ENCODE peak calls at places on chromosome 1, in nine cellular contexts. J is heart left ventricle; S is A549; T is SJSA1; W is naive thymus-derived CD4-positive, alpha-beta T cell; A is K562; E is lower lobe of right lung; H is AG04450; I is osteoblast. X is an unnamed sample.

GRCh38 chr1:3888301-3888700 is 11.8 kb downstream of the C1orf174 start:
- DNase-seq in J (no peak), S (no peak), T (no peak), W (no peak), A (no peak), E (peak), H (no peak), I (no peak), X (no peak)

GRCh38 chr1:47953661-47954060 is 43.5 kb downstream of the TRABD2B start:
- DNase-seq in J (no peak), S (no peak), T (no peak), W (no peak), A (no peak), E (no peak), H (no peak), I (no peak), X (no peak)

GRCh38 chr1:237042467-237042891 is 495 bp downstream of the RYR2 start:
- DNase-seq in J (no peak), S (no peak), T (no peak), W (no peak), A (no peak), E (no peak), H (no peak), I (no peak), X (no peak)

GRCh38 chr1:222931018-222931417 is 116.2 kb downstream of the DISP1 start:
- DNase-seq in J (no peak), S (no peak), T (no peak), W (no peak), A (no peak), E (no peak), H (no peak), I (no peak), X (no peak)

GRCh38 chr1:234975122-234975940 is 153.3 kb downstream of the TOMM20 start:
- DNase-seq in J (no peak), S (peak), T (peak), W (no peak), A (peak), E (no peak), H (no peak), I (peak), X (no peak)

GRCh38 chr1:38256072-38256471 is 209.5 kb upstream of the POU3F1 start:
- DNase-seq in J (no peak), S (no peak), T (no peak), W (no peak), A (no peak), E (no peak), H (no peak), I (no peak), X (no peak)

GRCh38 chr1:157307491-157307890 is 169.3 kb upstream of the ETV3 start:
- DNase-seq in J (no peak), S (no peak), T (no peak), W (no peak), A (no peak), E (no peak), H (no peak), I (no peak), X (no peak)

GRCh38 chr1:26853600-26853999 is 9.3 kb upstream of the SFN start:
- DNase-seq in J (no peak), S (no peak), T (no peak), W (no peak), A (no peak), E (no peak), H (no peak), I (no peak), X (no peak)

GRCh38 chr1:24318238-24318987 is 744 bp upstream of the GRHL3 start:
- DNase-seq in J (no peak), S (no peak), T (no peak), W (no peak), A (no peak), E (no peak), H (peak), I (peak), X (no peak)

GRCh38 chr1:198679535-198680173 is 40.8 kb downstream of the PTPRC start:
- DNase-seq in J (no peak), S (no peak), T (no peak), W (no peak), A (no peak), E (peak), H (no peak), I (no peak), X (no peak)

DNA sequence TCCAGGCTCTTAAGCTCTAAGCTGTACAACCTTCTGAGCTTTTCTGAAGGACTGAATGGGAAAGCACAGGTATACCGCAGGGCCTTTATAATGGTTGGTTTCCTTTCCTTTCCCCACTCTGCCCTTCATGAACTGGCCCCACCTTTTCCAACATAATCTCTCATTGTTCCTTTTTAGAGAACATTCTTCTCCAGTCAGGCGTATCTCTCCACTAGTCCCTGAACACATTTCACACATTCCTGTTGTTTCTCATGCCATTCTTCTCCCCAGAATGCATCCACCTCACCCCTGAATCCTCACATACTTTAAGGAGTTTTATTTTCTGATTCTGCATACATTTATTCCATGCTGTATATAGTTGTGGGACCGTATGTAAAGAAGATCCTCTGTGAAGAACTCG is 41.3 kb downstream of the PGM1 start:
- DNase-seq in J (no peak), S (no peak), T (no peak), W (no peak), A (no peak), E (no peak), H (no peak), I (no peak), X (no peak)
- H3K27ac ChIP-seq in J (no peak), S (no peak), T (no peak), W (no peak), A (no peak), E (no peak), H (no peak), I (no peak), X (no peak)

DNA sequence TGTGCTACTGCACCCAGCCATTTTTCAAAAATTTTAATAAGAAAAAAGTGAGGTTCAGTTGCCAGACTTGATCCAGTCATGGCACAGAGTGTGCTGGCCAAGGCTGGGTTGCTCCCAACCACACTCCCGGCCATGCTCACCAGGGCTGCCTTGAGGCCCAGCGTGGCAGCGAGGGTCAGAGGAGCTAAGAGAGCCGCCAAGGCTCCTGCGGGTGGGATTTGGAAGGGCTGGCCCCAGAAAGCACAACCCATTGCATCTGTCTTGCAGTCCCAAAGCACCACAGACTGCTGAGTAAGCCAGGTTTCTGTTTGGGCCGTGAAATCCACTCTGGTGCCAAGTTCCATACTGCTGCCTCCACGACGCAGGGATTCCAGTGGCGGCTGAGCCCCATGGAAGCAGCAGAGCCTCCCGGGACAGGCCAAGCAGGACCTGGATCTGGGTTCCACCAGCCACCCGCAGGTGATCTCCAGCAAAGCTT is 22.6 kb downstream of the ZBTB17 start:
- DNase-seq in J (no peak), S (no peak), T (no peak), W (no peak), A (no peak), E (no peak), H (no peak), I (peak), X (no peak)
- H3K27ac ChIP-seq in J (peak), S (peak), T (peak), W (no peak), A (peak), E (peak), H (peak), I (peak), X (peak)

GRCh38 chr1:225613006-225613405 is 39.9 kb downstream of the ENAH start:
- DNase-seq in J (no peak), S (no peak), T (no peak), W (no peak), A (no peak), E (no peak), H (no peak), I (no peak), X (no peak)
- H3K27ac ChIP-seq in J (peak), S (peak), T (no peak), W (no peak), A (no peak), E (no peak), H (no peak), I (peak), X (no peak)

GRCh38 chr1:214174508-214175199 is 106.3 kb upstream of the SMYD2 start:
- DNase-seq in J (no peak), S (no peak), T (no peak), W (no peak), A (no peak), E (no peak), H (no peak), I (no peak), X (no peak)

GRCh38 chr1:214178102-214178501 is 102.9 kb upstream of the SMYD2 start:
- DNase-seq in J (no peak), S (no peak), T (no peak), W (no peak), A (no peak), E (no peak), H (no peak), I (no peak), X (no peak)
- H3K27ac ChIP-seq in J (no peak), S (no peak), T (no peak), W (no peak), A (no peak), E (no peak), H (no peak), I (no peak), X (no peak)

GRCh38 chr1:2594001-2594640 is 7.5 kb downstream of the PRXL2B start:
- DNase-seq in J (peak), S (no peak), T (no peak), W (no peak), A (no peak), E (peak), H (no peak), I (peak), X (peak)

GRCh38 chr1:2596530-2597333 is 10.2 kb downstream of the PRXL2B start:
- DNase-seq in J (peak), S (no peak), T (no peak), W (no peak), A (no peak), E (no peak), H (no peak), I (peak), X (no peak)

GRCh38 chr1:2594641-2595131 is 8.1 kb downstream of the PRXL2B start:
- DNase-seq in J (peak), S (no peak), T (no peak), W (no peak), A (no peak), E (no peak), H (no peak), I (peak), X (no peak)

GRCh38 chr1:2595812-2596529 is 9.4 kb downstream of the PRXL2B start:
- DNase-seq in J (peak), S (no peak), T (no peak), W (no peak), A (no peak), E (no peak), H (no peak), I (peak), X (no peak)

GRCh38 chr1:2595261-2595811 is 8.8 kb downstream of the PRXL2B start:
- DNase-seq in J (peak), S (no peak), T (no peak), W (no peak), A (no peak), E (peak), H (no peak), I (peak), X (no peak)
- H3K27ac ChIP-seq in J (no peak), S (no peak), T (no peak), W (no peak), A (no peak), E (no peak), H (no peak), I (no peak), X (no peak)

GRCh38 chr1:226691257-226691656 is 47.8 kb downstream of the ITPKB start:
- DNase-seq in J (no peak), S (no peak), T (no peak), W (peak), A (no peak), E (no peak), H (no peak), I (no peak), X (no peak)
- H3K27ac ChIP-seq in J (no peak), S (no peak), T (no peak), W (peak), A (no peak), E (peak), H (no peak), I (no peak), X (no peak)